ENCODE peak calls at places on chromosomes 3 and 15, in five cellular contexts. A, G, C, M and X are unnamed samples.

GRCh38 chr3:55624238-55624637 is 137.1 kb upstream of the WNT5A start:
- DNase-seq in M (no peak), G (no peak), C (no peak), A (no peak), X (no peak)

GRCh38 chr15:83626171-83626802 is 27.6 kb upstream of the ADAMTSL3 start:
- DNase-seq in A (no peak), M (no peak), C (no peak), G (no peak), X (no peak)

GRCh38 chr15:59817834-59818233 is 128.7 kb upstream of the BNIP2 start:
- DNase-seq in C (no peak), G (no peak), A (no peak), M (no peak), X (no peak)

GRCh38 chr15:68407141-68407885 is 24.6 kb downstream of the ITGA11 start:
- DNase-seq in C (no peak), G (no peak), M (no peak), A (no peak), X (no peak)

GRCh38 chr3:123084738-123085237 is 18.0 kb downstream of the PDIA5 start:
- DNase-seq in G (no peak), M (no peak), C (peak), A (no peak), X (no peak)

GRCh38 chr3:195372220-195372619 is 70.6 kb downstream of the ACAP2 start:
- DNase-seq in C (no peak), G (no peak), A (no peak), M (no peak), X (no peak)

GRCh38 chr3:155424041-155424605 is 130.6 kb upstream of the STRIT1 start:
- DNase-seq in A (no peak), M (no peak), G (no peak), C (no peak), X (no peak)

GRCh38 chr3:142152349-142152748 is 3.0 kb upstream of the TFDP2 start:
- DNase-seq in M (no peak), G (no peak), A (peak), C (no peak), X (no peak)

GRCh38 chr3:14718539-14718938 is 43.6 kb downstream of the C3orf20 start:
- DNase-seq in M (no peak), A (no peak), C (no peak), G (no peak), X (no peak)

GRCh38 chr15:78046796-78047341 is 30.6 kb downstream of the TBC1D2B start:
- DNase-seq in C (peak), M (no peak), G (no peak), A (no peak), X (no peak)

GRCh38 chr15:66006986-66007385 is 137.7 kb downstream of the RAB11A start:
- DNase-seq in A (no peak), G (no peak), M (no peak), C (no peak), X (no peak)

GRCh38 chr15:62447742-62448141 is 282.7 kb upstream of the C2CD4B start:
- DNase-seq in A (no peak), C (no peak), G (no peak), M (peak), X (no peak)

GRCh38 chr3:29758108-29759020 is 477.5 kb downstream of the RBMS3 start:
- DNase-seq in A (no peak), C (no peak), M (no peak), G (no peak), X (no peak)

GRCh38 chr3:61564405-61565059 is 3.2 kb downstream of the PTPRG start:
- DNase-seq in M (peak), G (no peak), A (no peak), C (peak), X (peak)

GRCh38 chr3:14472471-14473351 is 67.4 kb downstream of the GRIP2 start:
- DNase-seq in M (no peak), C (peak), G (no peak), A (no peak), X (no peak)

GRCh38 chr15:96553006-96553405 is 222.5 kb downstream of the NR2F2 start:
- DNase-seq in A (no peak), M (no peak), C (no peak), G (no peak), X (no peak)

GRCh38 chr3:81554805-81555204 is 206.6 kb downstream of the GBE1 start:
- DNase-seq in A (no peak), M (no peak), C (no peak), G (no peak), X (no peak)

GRCh38 chr3:174862101-174862500 is 3.0 kb downstream of the NAALADL2 start:
- DNase-seq in A (no peak), G (no peak), M (no peak), C (peak), X (no peak)

GRCh38 chr3:174859109-174859735 is at the start of gene NAALADL2:
- DNase-seq in G (no peak), M (no peak), A (no peak), C (no peak), X (no peak)

GRCh38 chr3:174857301-174857700 is 1.8 kb upstream of the NAALADL2 start:
- DNase-seq in A (no peak), G (no peak), C (no peak), M (no peak), X (no peak)

GRCh38 chr3:174858353-174858752 is 781 bp upstream of the NAALADL2 start:
- DNase-seq in A (no peak), C (no peak), M (no peak), G (no peak), X (no peak)

DNA sequence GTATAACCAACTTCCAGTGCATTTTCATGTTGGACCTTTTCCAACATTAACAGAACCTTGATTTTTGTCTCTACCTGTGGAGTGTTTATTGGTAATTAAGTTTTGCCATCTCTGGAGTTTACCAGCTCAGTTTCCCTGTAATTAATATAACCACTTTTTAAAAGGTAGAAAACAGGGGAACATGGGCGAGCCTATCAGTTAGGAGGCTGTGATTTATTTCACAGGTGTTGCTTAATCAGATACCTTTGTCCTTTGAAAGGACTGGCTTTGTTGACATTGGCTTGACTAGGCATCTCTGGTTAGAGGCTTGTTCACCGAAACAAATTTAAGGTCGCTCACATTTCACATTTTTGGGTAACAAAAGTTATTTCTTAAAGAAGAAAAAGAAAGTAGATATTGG is 622 bp downstream of the NAALADL2 start:
- DNase-seq in G (no peak), A (no peak), M (no peak), C (no peak), X (no peak)
- H3K27ac ChIP-seq in G (no peak), A (no peak), M (no peak), C (no peak), X (no peak)

GRCh38 chr15:74427607-74428441 is 5.9 kb downstream of the SEMA7A start:
- DNase-seq in A (no peak), G (no peak), C (no peak), M (no peak), X (no peak)

GRCh38 chr15:74424901-74425528 is 8.7 kb downstream of the SEMA7A start:
- DNase-seq in M (no peak), A (no peak), C (no peak), G (no peak), X (no peak)

GRCh38 chr15:74426404-74427281 is 7.1 kb downstream of the SEMA7A start:
- DNase-seq in A (no peak), G (no peak), C (no peak), M (no peak), X (no peak)

GRCh38 chr15:74423443-74424257 is 10.1 kb downstream of the SEMA7A start:
- DNase-seq in M (no peak), A (no peak), G (no peak), C (no peak), X (peak)

DNA sequence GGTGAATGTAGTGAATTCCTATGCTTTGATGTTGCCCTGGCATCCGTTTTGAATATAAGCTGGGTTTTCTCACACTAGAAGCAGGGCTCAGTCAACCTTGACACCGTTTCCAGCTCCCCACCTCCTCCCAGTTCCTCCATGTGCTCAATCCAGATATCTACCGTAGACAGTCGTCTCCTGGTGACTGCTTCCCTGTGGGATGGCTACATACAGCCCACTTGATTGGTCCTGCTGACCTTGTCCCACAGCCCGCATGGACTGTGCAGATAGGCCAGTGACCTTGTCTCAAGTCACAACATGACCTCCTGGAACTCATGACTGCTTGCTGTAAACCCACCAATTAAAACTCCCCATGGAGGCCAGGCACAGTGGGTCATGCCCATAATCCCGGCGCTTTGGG is 8.1 kb downstream of the SEMA7A start:
- DNase-seq in G (no peak), A (no peak), M (no peak), C (no peak), X (no peak)
- H3K27ac ChIP-seq in G (no peak), A (no peak), M (no peak), C (no peak), X (peak)

GRCh38 chr3:36803096-36803811 is 38.9 kb upstream of the DCLK3 start:
- DNase-seq in C (no peak), A (no peak), G (no peak), M (no peak), X (no peak)
- H3K27ac ChIP-seq in C (no peak), A (no peak), G (no peak), M (no peak), X (no peak)

DNA sequence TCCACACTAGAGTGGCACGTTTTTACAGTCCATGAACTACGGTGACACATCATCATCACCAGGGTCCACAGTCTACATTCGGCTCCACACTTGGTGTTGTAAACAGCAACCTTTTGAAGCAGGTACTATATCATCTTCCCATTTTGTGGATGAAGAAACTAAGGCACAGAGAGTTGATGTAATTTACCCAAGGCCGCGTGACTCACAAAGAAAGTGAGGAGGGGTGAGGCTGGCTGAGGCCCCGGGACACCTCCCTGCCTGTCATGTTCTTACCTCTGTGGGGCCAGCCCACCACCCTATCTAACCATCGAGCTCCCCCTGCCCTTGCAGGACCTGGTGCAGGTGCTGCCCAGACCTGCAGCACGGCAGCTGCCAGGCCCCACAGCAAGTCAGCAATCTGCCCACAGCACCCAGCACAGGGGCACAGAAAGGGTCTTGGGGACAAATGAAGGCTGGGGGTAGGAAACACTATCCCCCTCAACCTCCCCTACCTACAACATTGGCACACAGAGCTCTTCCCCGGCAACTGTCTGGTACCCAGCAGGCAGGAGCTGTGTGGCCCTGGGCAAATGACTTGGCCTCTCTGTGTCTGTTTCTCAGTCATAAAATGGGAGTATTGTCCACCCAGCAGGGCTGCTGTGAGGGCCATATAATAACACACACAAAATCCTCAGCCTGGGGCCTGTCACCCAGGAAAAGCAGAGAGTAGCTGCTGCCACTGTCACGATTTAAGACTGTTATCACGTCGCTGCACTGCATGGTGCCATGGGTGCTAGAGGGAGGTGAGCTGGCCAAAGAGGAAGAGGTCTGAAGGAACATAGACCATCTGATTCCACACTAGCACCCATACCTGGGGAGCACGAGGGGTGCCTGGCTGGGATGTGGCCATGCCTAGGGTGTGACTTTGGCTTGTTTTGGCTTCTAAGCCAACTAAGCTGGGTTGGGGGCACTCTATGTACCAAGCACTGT is 115.1 kb downstream of the IQSEC1 start:
- DNase-seq in G (no peak), C (no peak), A (no peak), M (no peak), X (no peak)
- H3K27ac ChIP-seq in G (no peak), C (no peak), A (no peak), M (peak), X (peak)

GRCh38 chr3:119628816-119629445 is 31.2 kb downstream of the PLA1A start:
- DNase-seq in G (no peak), M (no peak), C (no peak), A (no peak), X (no peak)
- H3K27ac ChIP-seq in G (no peak), M (peak), C (no peak), A (no peak), X (no peak)